ENCODE peak calls at places on chromosomes 3 and 15, in nine cellular contexts. B is AG08396; I is hepatocyte; R is cardiac muscle cell; E is PC-3; H is endodermal cell; D is effector CD4-positive, alpha-beta T cell; N is stimulated activated CD8-positive, alpha-beta memory T cell treated with anti-CD3 and anti-CD28 coated beads, Interleukin-7, amount 100 ng/mL, for 24 hours; Y is SW480. T is an unnamed sample.

GRCh38 chr3:133038089-133038730 is at the start of gene TMEM108:
- DNase-seq in H (peak), I (peak), D (no peak), R (peak), E (no peak), N (no peak), Y (no peak), B (peak), T (peak)

GRCh38 chr15:72235298-72235697 is 4.3 kb upstream of the PKM start:
- DNase-seq in B (no peak), Y (no peak), I (no peak), H (no peak), D (no peak), N (no peak), E (no peak), R (no peak), T (no peak)

GRCh38 chr15:53404930-53405493 is 354.5 kb downstream of the WDR72 start:
- DNase-seq in H (no peak), B (no peak), I (no peak), R (no peak), N (no peak), E (no peak), Y (no peak), D (no peak), T (no peak)

GRCh38 chr3:62467936-62468722 is 94.8 kb upstream of the FEZF2 start:
- DNase-seq in H (no peak), B (no peak), R (no peak), I (no peak), E (no peak), N (no peak), Y (no peak), D (no peak), T (no peak)

GRCh38 chr3:166837535-166837934 is 542.6 kb downstream of the ZBBX start:
- DNase-seq in Y (peak), D (no peak), R (peak), B (no peak), N (no peak), H (peak), E (peak), I (peak), T (no peak)

GRCh38 chr3:64763980-64764379 is 76.2 kb upstream of the ADAMTS9 start:
- DNase-seq in I (peak), D (no peak), H (no peak), R (no peak), E (no peak), N (no peak), B (no peak), Y (peak), T (no peak)

GRCh38 chr15:67383903-67384302 is 129.3 kb downstream of the IQCH start:
- DNase-seq in B (no peak), D (no peak), R (no peak), H (no peak), E (peak), N (no peak), I (no peak), Y (no peak), T (no peak)

GRCh38 chr3:138009476-138010272 is at the start of gene CLDN18:
- DNase-seq in N (no peak), E (no peak), Y (no peak), H (peak), R (no peak), I (no peak), D (no peak), B (no peak), T (no peak)

GRCh38 chr3:166752214-166752613 is 627.9 kb downstream of the ZBBX start:
- DNase-seq in B (no peak), D (no peak), Y (no peak), R (no peak), H (no peak), I (no peak), E (peak), N (no peak), T (no peak)

GRCh38 chr3:9088431-9089353 is 125.4 kb upstream of the RAD18 start:
- DNase-seq in D (no peak), B (no peak), E (peak), I (peak), H (peak), Y (no peak), R (no peak), N (no peak), T (no peak)

GRCh38 chr3:42829083-42829627 is 19.9 kb downstream of the ACKR2 start:
- DNase-seq in Y (peak), I (peak), B (no peak), H (no peak), D (no peak), N (no peak), R (no peak), E (peak), T (no peak)

GRCh38 chr3:85304360-85304964 is 345.7 kb downstream of the CADM2 start:
- DNase-seq in H (no peak), B (no peak), D (no peak), N (no peak), R (peak), I (peak), Y (peak), E (peak), T (no peak)

GRCh38 chr15:84879088-84879780 is 5.2 kb upstream of the SLC28A1 start:
- DNase-seq in H (no peak), N (no peak), R (no peak), E (no peak), D (no peak), Y (no peak), B (no peak), I (no peak), T (no peak)

GRCh38 chr15:31374489-31374888 is 47.9 kb downstream of the KLF13 start:
- DNase-seq in R (no peak), D (no peak), I (no peak), B (no peak), H (no peak), Y (no peak), N (no peak), E (no peak), T (no peak)

GRCh38 chr15:40282870-40283614 is at the start of gene ANKRD63:
- DNase-seq in H (no peak), R (peak), I (no peak), N (no peak), D (peak), E (peak), B (peak), Y (no peak), T (no peak)

GRCh38 chr15:95958417-95958816 is 372.1 kb upstream of the NR2F2 start:
- DNase-seq in D (no peak), R (no peak), H (no peak), N (no peak), B (no peak), E (no peak), Y (no peak), I (peak), T (no peak)

GRCh38 chr15:51103330-51103729 is 8.6 kb upstream of the TNFAIP8L3 start:
- DNase-seq in R (no peak), I (no peak), H (no peak), N (no peak), Y (no peak), D (no peak), B (peak), E (no peak), T (no peak)

GRCh38 chr15:90819850-90820249 is 48.5 kb upstream of the FURIN start:
- DNase-seq in E (no peak), Y (no peak), D (no peak), H (no peak), I (no peak), R (no peak), N (no peak), B (no peak), T (no peak)

GRCh38 chr3:161854232-161854771 is 357.7 kb downstream of the OTOL1 start:
- DNase-seq in R (peak), E (peak), B (no peak), I (peak), N (no peak), H (peak), D (no peak), Y (peak), T (no peak)

GRCh38 chr15:93861413-93861812 is 369.9 kb upstream of the MCTP2 start:
- DNase-seq in B (no peak), D (no peak), N (no peak), I (no peak), R (no peak), Y (no peak), E (no peak), H (no peak), T (no peak)

GRCh38 chr3:159664011-159664410 is 324.6 kb upstream of the IL12A start:
- DNase-seq in Y (no peak), E (peak), H (no peak), I (no peak), R (no peak), D (no peak), N (no peak), B (no peak), T (no peak)

GRCh38 chr3:126528800-126529541 is 5.0 kb downstream of the CHST13 start:
- DNase-seq in N (no peak), D (no peak), Y (no peak), I (peak), R (peak), E (no peak), B (no peak), H (no peak), T (peak)

GRCh38 chr15:30885814-30886213 is 17.9 kb upstream of the FAN1 start:
- DNase-seq in R (peak), Y (peak), E (peak), B (peak), H (peak), N (no peak), D (no peak), I (peak), T (no peak)

GRCh38 chr15:54564142-54564541 is 585.9 kb downstream of the UNC13C start:
- DNase-seq in B (no peak), N (no peak), Y (no peak), E (no peak), H (no peak), I (no peak), D (no peak), R (no peak), T (no peak)

GRCh38 chr15:37995461-37996347 is 61.3 kb downstream of the TMCO5A start:
- DNase-seq in B (peak), E (peak), N (no peak), D (no peak), Y (peak), H (no peak), R (peak), I (peak), T (no peak)

GRCh38 chr3:58521917-58522680 is 14.9 kb downstream of the ACOX2 start:
- DNase-seq in R (peak), D (no peak), B (no peak), Y (no peak), N (no peak), I (peak), E (no peak), H (peak), T (no peak)

GRCh38 chr15:74460298-74460697 is 662 bp downstream of the UBL7 start:
- DNase-seq in I (no peak), D (no peak), R (no peak), B (no peak), E (no peak), Y (no peak), N (no peak), H (no peak), T (no peak)

GRCh38 chr15:50823281-50823680 is 57.8 kb upstream of the SPPL2A start:
- DNase-seq in N (no peak), E (no peak), Y (no peak), D (no peak), R (no peak), I (no peak), H (no peak), B (no peak), T (no peak)

GRCh38 chr3:36394176-36394575 is 13.9 kb downstream of the STAC start:
- DNase-seq in Y (no peak), E (no peak), I (no peak), H (no peak), B (no peak), N (no peak), D (no peak), R (no peak), T (no peak)

GRCh38 chr3:72152551-72153476 is 367.9 kb upstream of the PROK2 start:
- DNase-seq in I (peak), B (peak), E (peak), Y (no peak), D (no peak), H (no peak), R (no peak), N (no peak), T (peak)

GRCh38 chr15:92892201-92892555 is 7.9 kb upstream of the CHD2 start:
- DNase-seq in D (no peak), B (no peak), E (no peak), H (no peak), R (no peak), Y (no peak), N (no peak), I (no peak), T (no peak)

GRCh38 chr3:115913069-115913686 is 289.9 kb downstream of the GAP43 start:
- DNase-seq in R (no peak), E (peak), I (no peak), H (no peak), N (no peak), Y (peak), D (no peak), B (no peak), T (no peak)